ENCODE peak calls at places on chromosomes 7 and 10, in nine cellular contexts. W is NCI-H748 treated with DMSO at 0.1 percent for 48 hours; T is GM04504; V is GM13977; Z is ureter; N is stimulated activated CD8-positive, alpha-beta memory T cell treated with anti-CD3 and anti-CD28 coated beads, Interleukin-4, amount 100 ng/mL, for 1 hour; C is AG09309; D is uterus; A is heart right ventricle. P is an unnamed sample.

GRCh38 chr10:96319754-96320514 is 15.7 kb downstream of the DNTT start:
- DNase-seq in Z (no peak), C (no peak), W (no peak), T (no peak), D (no peak), V (no peak), A (no peak), N (no peak), P (no peak)

GRCh38 chr10:29908977-29909376 is 150.4 kb downstream of the JCAD start:
- DNase-seq in V (no peak), D (no peak), Z (peak; percentile 50), W (no peak), N (no peak), A (no peak), T (no peak), C (no peak), P (no peak)

GRCh38 chr10:110725809-110726641 is 81.9 kb downstream of the RBM20 start:
- DNase-seq in V (no peak), W (no peak), D (no peak), A (no peak), C (no peak), N (no peak), Z (no peak), T (no peak), P (no peak)

GRCh38 chr10:25061711-25062455 is 45.5 kb downstream of the THNSL1 start:
- DNase-seq in Z (no peak), T (no peak), V (no peak), N (no peak), A (no peak), D (no peak), C (no peak), W (no peak), P (no peak)

GRCh38 chr10:128711776-128712175 is 585.6 kb upstream of the MKI67 start:
- DNase-seq in T (no peak), V (no peak), Z (peak; percentile 22), C (no peak), A (no peak), W (no peak), N (no peak), D (no peak), P (no peak)

GRCh38 chr7:130943336-130943901 is 209.4 kb upstream of the KLF14 start:
- DNase-seq in V (peak; percentile 30), C (no peak), T (no peak), D (no peak), N (no peak), A (no peak), Z (no peak), W (peak; percentile 31), P (peak; percentile 35)

GRCh38 chr10:82089327-82089726 is 214.3 kb downstream of the NRG3 start:
- DNase-seq in N (no peak), A (no peak), C (no peak), W (no peak), D (no peak), Z (no peak), V (no peak), T (no peak), P (no peak)

GRCh38 chr7:44882899-44883298 is 2.4 kb downstream of the PURB start:
- DNase-seq in V (no peak), D (no peak), T (no peak), Z (no peak), W (no peak), A (no peak), C (no peak), N (no peak), P (no peak)

GRCh38 chr10:96719205-96719604 is 1.1 kb downstream of the PIK3AP1 start:
- DNase-seq in V (peak; percentile 52), D (no peak), N (no peak), T (no peak), C (no peak), Z (no peak), W (peak; percentile 13), A (no peak), P (no peak)

GRCh38 chr7:150937848-150938561 is 40.1 kb downstream of the KCNH2 start:
- DNase-seq in N (no peak), C (no peak), V (no peak), D (no peak), Z (peak; percentile 49), T (no peak), A (no peak), W (no peak), P (no peak)

GRCh38 chr7:2601907-2602735 is 29.7 kb upstream of the TTYH3 start:
- DNase-seq in W (no peak), D (no peak), N (no peak), C (no peak), T (no peak), Z (no peak), A (no peak), V (no peak), P (no peak)

GRCh38 chr10:129417882-129418281 is 49.2 kb upstream of the MGMT start:
- DNase-seq in V (no peak), A (peak; percentile 64), Z (no peak), D (no peak), N (no peak), T (peak; percentile 12), C (no peak), W (peak; percentile 3), P (no peak)

GRCh38 chr10:126430512-126430911 is 42.2 kb upstream of the ADAM12 start:
- DNase-seq in A (no peak), W (no peak), N (no peak), V (no peak), T (no peak), D (no peak), Z (no peak), C (no peak), P (no peak)

GRCh38 chr7:151117565-151117964 is 31.3 kb downstream of the AGAP3 start:
- DNase-seq in V (no peak), Z (peak; percentile 71), C (no peak), N (peak; percentile 11), D (no peak), W (no peak), A (no peak), T (no peak), P (no peak)

GRCh38 chr10:91758303-91759146 is 39.7 kb upstream of the TNKS2 start:
- DNase-seq in C (peak; percentile 18), D (no peak), V (peak; percentile 47), W (peak; percentile 37), N (no peak), Z (no peak), A (no peak), T (peak; percentile 15), P (peak; percentile 32)

GRCh38 chr10:50594012-50594411 is 29.7 kb downstream of the SGMS1 start:
- DNase-seq in D (no peak), N (no peak), T (peak; percentile 62), V (no peak), C (peak; percentile 63), Z (no peak), A (no peak), W (no peak), P (no peak)

GRCh38 chr10:18610517-18610916 is 40.9 kb downstream of the NSUN6 start:
- DNase-seq in V (no peak), C (peak; percentile 16), Z (peak; percentile 61), T (no peak), A (no peak), N (no peak), D (no peak), W (peak; percentile 11), P (peak; percentile 10)

GRCh38 chr7:45679516-45679915 is 105.3 kb downstream of the ADCY1 start:
- DNase-seq in N (no peak), V (no peak), D (no peak), A (no peak), T (no peak), Z (no peak), W (no peak), C (no peak), P (no peak)

P was measured in HS-5.